ENCODE peak calls at places on chromosomes 13 and 19, in seven cellular contexts. R is germinal center; N is heart right ventricle; S is head of caudate nucleus; Q is fibroblast of mammary gland; D is CD8-positive, alpha-beta memory T cell; X is GDM1. L is an unnamed sample.
A peak's percentile ranks its signal among the peaks of the same experiment; 100 is the strongest.

GRCh38 chr19:8004723-8005513 is 523 bp downstream of the ELAVL1 start:
- DNase-seq in N (no peak), R (peak; percentile 24), D (peak; percentile 23), Q (peak; percentile 25), S (no peak), X (no peak), L (peak; percentile 7)

GRCh38 chr19:10163557-10163956 is 31.2 kb downstream of the DNMT1 start:
- DNase-seq in N (no peak), X (no peak), Q (no peak), S (no peak), D (no peak), R (no peak), L (no peak)

GRCh38 chr13:39452412-39452811 is 150.6 kb downstream of the LHFPL6 start:
- DNase-seq in S (no peak), R (no peak), Q (peak; percentile 9), X (no peak), N (peak; percentile 25), D (no peak), L (no peak)

GRCh38 chr19:5031231-5032100 is 62.6 kb downstream of the KDM4B start:
- DNase-seq in D (peak; percentile 71), Q (peak; percentile 73), N (peak; percentile 80), R (peak; percentile 90), X (peak; percentile 62), S (peak; percentile 91), L (peak; percentile 18)

GRCh38 chr13:21060827-21061076 is 634 bp downstream of the LATS2 start:
- DNase-seq in R (no peak), S (no peak), X (no peak), N (peak; percentile 19), Q (no peak), D (no peak), L (no peak)

GRCh38 chr13:39810091-39810877 is 154.8 kb downstream of the COG6 start:
- DNase-seq in D (no peak), R (no peak), Q (peak; percentile 2), S (no peak), X (no peak), N (no peak), L (no peak)

GRCh38 chr19:8517551-8518442 is 3.8 kb upstream of the ZNF414 start:
- DNase-seq in N (no peak), S (no peak), R (no peak), Q (peak; percentile 85), X (no peak), D (peak; percentile 65), L (peak; percentile 96)

GRCh38 chr13:48131481-48131992 is 36.6 kb upstream of the MED4 start:
- DNase-seq in S (no peak), R (no peak), D (no peak), X (no peak), N (no peak), Q (no peak), L (no peak)

GRCh38 chr13:27423333-27423732 is 1.1 kb upstream of the GTF3A start:
- DNase-seq in Q (no peak), D (no peak), N (no peak), X (no peak), S (no peak), R (no peak), L (no peak)

GRCh38 chr19:35470128-35470527 is 20.1 kb downstream of the KRTDAP start:
- DNase-seq in D (no peak), N (no peak), S (no peak), R (no peak), X (no peak), Q (no peak), L (no peak)

GRCh38 chr13:42176286-42176685 is 95.7 kb upstream of the AKAP11 start:
- DNase-seq in Q (no peak), S (no peak), N (no peak), D (peak; percentile 1), R (no peak), X (no peak), L (no peak)

GRCh38 chr19:39310558-39311311 is 9.9 kb downstream of the LRFN1 start:
- DNase-seq in S (peak; percentile 43), X (no peak), Q (no peak), D (no peak), N (no peak), R (no peak), L (no peak)

GRCh38 chr13:71249031-71249430 is 618.0 kb downstream of the DACH1 start:
- DNase-seq in S (no peak), X (no peak), R (no peak), Q (no peak), D (no peak), N (no peak), L (no peak)

GRCh38 chr13:25821761-25822160 is 230.1 kb downstream of the SHISA2 start:
- DNase-seq in D (no peak), N (no peak), X (no peak), S (no peak), R (no peak), Q (no peak), L (no peak)

GRCh38 chr19:37718357-37718756 is 1.2 kb downstream of the ZNF607 start:
- DNase-seq in Q (no peak), R (no peak), N (no peak), D (peak; percentile 0), S (no peak), X (no peak), L (no peak)

GRCh38 chr19:7550987-7551761 is 15.7 kb downstream of the PNPLA6 start:
- DNase-seq in R (peak; percentile 70), S (peak; percentile 79), X (no peak), D (peak; percentile 40), Q (peak; percentile 41), N (peak; percentile 74), L (no peak)

GRCh38 chr19:46824887-46825730 is 25.5 kb downstream of the AP2S1 start:
- DNase-seq in Q (peak; percentile 22), R (peak; percentile 18), X (no peak), S (no peak), N (no peak), D (no peak), L (no peak)

GRCh38 chr13:21014666-21015170 is 46.7 kb downstream of the LATS2 start:
- DNase-seq in N (peak; percentile 46), D (no peak), R (no peak), S (no peak), Q (peak; percentile 92), X (no peak), L (no peak)

GRCh38 chr19:12229990-12230389 is 64.7 kb downstream of the ZNF44 start:
- DNase-seq in R (no peak), Q (no peak), X (no peak), N (peak; percentile 14), D (no peak), S (no peak), L (no peak)

GRCh38 chr19:18484992-18485391 is 36.9 kb downstream of the ELL start:
- DNase-seq in Q (no peak), D (no peak), N (no peak), S (no peak), R (no peak), X (no peak), L (no peak)